ENCODE peak calls at places on chromosomes 1 and 21, in four cellular contexts. B, C, M and W are unnamed samples.

GRCh38 chr1:183431840-183432547 is 13.8 kb upstream of the NMNAT2 start:
- DNase-seq in B (no peak), C (no peak), M (no peak), W (no peak)

GRCh38 chr1:2271134-2271785 is 43.1 kb downstream of the SKI start:
- DNase-seq in B (no peak), C (no peak), M (no peak), W (no peak)

GRCh38 chr1:19010995-19011696 is 54.7 kb upstream of the IFFO2 start:
- DNase-seq in B (peak; percentile 60), C (peak; percentile 79), M (peak; percentile 89), W (peak; percentile 97)

GRCh38 chr21:32256226-32256625 is 22.6 kb downstream of the MIS18A start:
- DNase-seq in B (no peak), C (no peak), M (no peak), W (no peak)

GRCh38 chr1:33364578-33364945 is 43.7 kb upstream of the A3GALT2 start:
- DNase-seq in B (no peak), C (no peak), M (no peak), W (no peak)

GRCh38 chr1:71196685-71197084 is 115.8 kb upstream of the ZRANB2 start:
- DNase-seq in B (no peak), C (peak; percentile 8), M (peak; percentile 1), W (no peak)

GRCh38 chr1:44557756-44558155 is 116.5 kb downstream of the TMEM53 start:
- DNase-seq in B (no peak), C (no peak), M (no peak), W (no peak)

GRCh38 chr21:45873418-45873817 is 108.2 kb upstream of the COL6A1 start:
- DNase-seq in B (no peak), C (no peak), M (no peak), W (no peak)

GRCh38 chr1:58727363-58727762 is 27.5 kb upstream of the MYSM1 start:
- DNase-seq in B (no peak), C (no peak), M (peak; percentile 86), W (peak; percentile 74)

GRCh38 chr1:54845772-54846171 is 41.2 kb downstream of the DHCR24 start:
- DNase-seq in B (no peak), C (no peak), M (no peak), W (no peak)

GRCh38 chr1:193418745-193419058 is 232.3 kb upstream of the B3GALT2 start:
- DNase-seq in B (no peak), C (no peak), M (no peak), W (no peak)

GRCh38 chr1:208207388-208208131 is 36.6 kb downstream of the PLXNA2 start:
- DNase-seq in B (no peak), C (peak; percentile 65), M (no peak), W (peak; percentile 63)

GRCh38 chr1:177959793-177960515 is 9.9 kb downstream of the SEC16B start:
- DNase-seq in B (no peak), C (no peak), M (no peak), W (no peak)

GRCh38 chr1:84406209-84406917 is 8.1 kb downstream of the DNASE2B start:
- DNase-seq in B (no peak), C (no peak), M (no peak), W (no peak)

GRCh38 chr1:33297911-33298622 is 22.8 kb downstream of the A3GALT2 start:
- DNase-seq in B (no peak), C (no peak), M (no peak), W (no peak)

GRCh38 chr1:18836654-18837053 is 22.8 kb downstream of the TAS1R2 start:
- DNase-seq in B (no peak), C (no peak), M (no peak), W (no peak)